ENCODE peak calls at places on chromosomes 5 and 9, in ten cellular contexts. G is NCI-H1694; N is A549; Z is neural crest cell; J is AG10803; B is dermis microvascular lymphatic vessel endothelial cell; Y is small intestine; W is DMS79; O is stimulated activated CD4-positive, alpha-beta T cell treated with anti-CD3 and anti-CD28 coated beads, Interleukin-4, amount 100 ng/mL, for 4 hours; C is CD8-positive, alpha-beta T cell. F is an unnamed sample.

GRCh38 chr9:105864248-105864898 is 170.0 kb downstream of the TMEM38B start:
- DNase-seq in N (no peak), G (no peak), Z (no peak), B (no peak), Y (no peak), W (no peak), C (no peak), J (no peak), O (no peak), F (no peak)

GRCh38 chr5:56011835-56012234 is 17.1 kb upstream of the IL6ST start:
- DNase-seq in Y (no peak), C (no peak), J (peak), O (peak), W (no peak), Z (no peak), G (no peak), B (peak), N (no peak), F (peak)

GRCh38 chr5:177372534-177372896 is 11.7 kb upstream of the SLC34A1 start:
- DNase-seq in J (no peak), Y (no peak), W (no peak), C (no peak), N (no peak), B (peak), O (no peak), Z (no peak), G (no peak), F (no peak)

GRCh38 chr9:19643875-19644274 is 145.0 kb downstream of the SLC24A2 start:
- DNase-seq in O (no peak), Z (no peak), N (no peak), C (no peak), B (no peak), Y (no peak), W (no peak), G (no peak), J (no peak), F (no peak)

GRCh38 chr5:87069974-87070608 is 197.6 kb upstream of the RASA1 start:
- DNase-seq in C (no peak), B (peak), O (no peak), N (no peak), J (peak), W (no peak), Z (no peak), Y (peak), G (no peak), F (peak)

GRCh38 chr5:173672891-173673290 is 56.4 kb upstream of the BOD1 start:
- DNase-seq in B (no peak), Z (no peak), J (no peak), C (no peak), O (no peak), N (no peak), G (no peak), W (no peak), Y (no peak), F (no peak)

GRCh38 chr5:42612997-42613396 is 143.6 kb upstream of the CCDC152 start:
- DNase-seq in C (no peak), N (no peak), Y (no peak), Z (no peak), W (no peak), O (no peak), G (no peak), J (peak), B (no peak), F (no peak)

GRCh38 chr5:61575103-61575502 is 243.0 kb downstream of the ZSWIM6 start:
- DNase-seq in Y (peak), N (no peak), O (no peak), W (no peak), G (no peak), C (no peak), J (peak), B (peak), Z (no peak), F (peak)

GRCh38 chr5:179301796-179302195 is 43.5 kb downstream of the ADAMTS2 start:
- DNase-seq in J (no peak), W (no peak), O (no peak), N (no peak), B (no peak), C (no peak), G (no peak), Z (no peak), Y (no peak), F (no peak)

GRCh38 chr5:120901199-120901598 is 437.1 kb downstream of the PRR16 start:
- DNase-seq in G (no peak), N (no peak), J (peak), O (no peak), C (no peak), B (no peak), W (no peak), Y (no peak), Z (no peak), F (no peak)

GRCh38 chr9:116550728-116551436 is 136.2 kb upstream of the TRIM32 start:
- DNase-seq in J (peak), O (no peak), B (no peak), Y (no peak), Z (no peak), N (no peak), G (no peak), C (no peak), W (no peak), F (no peak)

GRCh38 chr9:111597852-111598729 is 1.4 kb downstream of the PTGR1 start:
- DNase-seq in J (peak), C (peak), O (peak), Z (peak), W (no peak), B (peak), G (peak), N (peak), Y (peak), F (no peak)

GRCh38 chr5:151700816-151701215 is 14.1 kb upstream of the SPARC start:
- DNase-seq in O (no peak), C (no peak), Z (no peak), G (no peak), Y (no peak), B (no peak), N (no peak), J (no peak), W (no peak), F (no peak)

GRCh38 chr9:87950765-87951488 is 23.4 kb downstream of the CDK20 start:
- DNase-seq in J (no peak), N (peak), G (no peak), Y (peak), Z (no peak), W (no peak), C (no peak), O (no peak), B (peak), F (no peak)

GRCh38 chr5:137887831-137888230 is 1.4 kb upstream of the PKD2L2 start:
- DNase-seq in N (no peak), Z (no peak), C (no peak), W (no peak), O (no peak), B (no peak), G (no peak), Y (peak), J (no peak), F (no peak)

GRCh38 chr5:62475072-62475471 is 62.5 kb downstream of the IPO11 start:
- DNase-seq in Z (no peak), G (no peak), B (no peak), O (no peak), C (no peak), Y (no peak), N (no peak), W (no peak), J (peak), F (no peak)

GRCh38 chr9:87795178-87795577 is 69.3 kb downstream of the CTSL start:
- DNase-seq in J (no peak), Y (no peak), G (no peak), W (no peak), N (no peak), C (no peak), B (no peak), Z (no peak), O (no peak), F (no peak)

GRCh38 chr9:2087500-2088313 is 72.6 kb downstream of the SMARCA2 start:
- DNase-seq in Y (peak), C (no peak), Z (no peak), N (peak), G (peak), J (peak), B (peak), O (no peak), W (no peak), F (no peak)

GRCh38 chr5:59358497-59358896 is 535.0 kb downstream of the PDE4D start:
- DNase-seq in G (no peak), W (no peak), Z (no peak), J (no peak), N (no peak), B (no peak), C (no peak), O (no peak), Y (peak), F (no peak)

GRCh38 chr5:55533806-55534435 is 843 bp downstream of the PLPP1 start:
- DNase-seq in C (no peak), W (no peak), G (peak), N (peak), Z (peak), O (no peak), Y (peak), J (peak), B (peak), F (no peak)

GRCh38 chr5:143594913-143595818 is 191.7 kb upstream of the NR3C1 start:
- DNase-seq in N (peak), B (no peak), J (no peak), G (no peak), O (no peak), C (no peak), W (no peak), Y (no peak), Z (no peak), F (no peak)

GRCh38 chr9:36993933-36994764 is 39.9 kb downstream of the PAX5 start:
- DNase-seq in C (no peak), Y (no peak), N (no peak), B (no peak), Z (no peak), G (no peak), J (no peak), W (no peak), O (no peak), F (no peak)

GRCh38 chr9:86009133-86009532 is 68.2 kb downstream of the NAA35 start:
- DNase-seq in N (no peak), Y (peak), W (no peak), C (no peak), Z (no peak), B (no peak), O (no peak), G (no peak), J (no peak), F (no peak)

F was measured in AG04449.